ENCODE peak calls at places on chromosomes 12 and 14, in five cellular contexts. One of them, this sample, is unnamed.

GRCh38 chr14:78997811-78998210 is 827.6 kb downstream of the NRXN3 start:
- DNase-seq in GM12878: no peak
- DNase-seq in K562: no peak
- DNase-seq in IMR-90: peak; percentile 71
- DNase-seq in HepG2: no peak
- DNase-seq in this sample: peak; percentile 4

GRCh38 chr12:92529944-92530343 is 172.8 kb upstream of the PLEKHG7 start:
- DNase-seq in GM12878: no peak
- DNase-seq in K562: no peak
- DNase-seq in IMR-90: no peak
- DNase-seq in HepG2: no peak
- DNase-seq in this sample: no peak

GRCh38 chr12:111842556-111843396 is 748 bp downstream of the MAPKAPK5 start:
- DNase-seq in GM12878: no peak
- DNase-seq in K562: no peak
- DNase-seq in IMR-90: no peak
- DNase-seq in HepG2: peak; percentile 18
- DNase-seq in this sample: no peak

GRCh38 chr14:25111061-25111601 is 61.2 kb upstream of the STXBP6 start:
- DNase-seq in GM12878: no peak
- DNase-seq in K562: no peak
- DNase-seq in IMR-90: peak; percentile 98
- DNase-seq in HepG2: peak; percentile 56
- DNase-seq in this sample: no peak

GRCh38 chr12:123533672-123534643 is at the start of gene RILPL1:
- DNase-seq in GM12878: no peak
- DNase-seq in K562: peak; percentile 85
- DNase-seq in IMR-90: peak; percentile 32
- DNase-seq in HepG2: peak; percentile 58
- DNase-seq in this sample: peak; percentile 94

GRCh38 chr12:32583535-32583934 is 95.6 kb upstream of the DNM1L start:
- DNase-seq in GM12878: no peak
- DNase-seq in K562: no peak
- DNase-seq in IMR-90: peak; percentile 78
- DNase-seq in HepG2: no peak
- DNase-seq in this sample: no peak

GRCh38 chr12:118120579-118121363 is 15.2 kb upstream of the PEBP1 start:
- DNase-seq in GM12878: no peak
- DNase-seq in K562: peak; percentile 93
- DNase-seq in IMR-90: peak; percentile 61
- DNase-seq in HepG2: peak; percentile 91
- DNase-seq in this sample: peak; percentile 86

GRCh38 chr12:53174881-53175491 is 5.5 kb upstream of the ZNF740 start:
- DNase-seq in GM12878: no peak
- DNase-seq in K562: no peak
- DNase-seq in IMR-90: peak; percentile 42
- DNase-seq in HepG2: peak; percentile 94
- DNase-seq in this sample: no peak

GRCh38 chr14:75906680-75907280 is 75.0 kb downstream of the TGFB3 start:
- DNase-seq in GM12878: no peak
- DNase-seq in K562: peak; percentile 45
- DNase-seq in IMR-90: peak; percentile 70
- DNase-seq in HepG2: peak; percentile 36
- DNase-seq in this sample: peak; percentile 39

GRCh38 chr12:57093412-57094193 is 4.7 kb downstream of the NAB2 start:
- DNase-seq in GM12878: no peak
- DNase-seq in K562: peak; percentile 93
- DNase-seq in IMR-90: peak; percentile 90
- DNase-seq in HepG2: no peak
- DNase-seq in this sample: peak; percentile 89

GRCh38 chr12:109513977-109514376 is 36.5 kb downstream of the UBE3B start:
- DNase-seq in GM12878: no peak
- DNase-seq in K562: no peak
- DNase-seq in IMR-90: peak; percentile 11
- DNase-seq in HepG2: no peak
- DNase-seq in this sample: no peak

GRCh38 chr12:72723732-72724131 is 451.6 kb downstream of the TRHDE start:
- DNase-seq in GM12878: no peak
- DNase-seq in K562: no peak
- DNase-seq in IMR-90: no peak
- DNase-seq in HepG2: no peak
- DNase-seq in this sample: no peak

GRCh38 chr14:34222867-34223266 is 239.2 kb downstream of the SPTSSA start:
- DNase-seq in GM12878: no peak
- DNase-seq in K562: no peak
- DNase-seq in IMR-90: no peak
- DNase-seq in HepG2: no peak
- DNase-seq in this sample: peak; percentile 16

GRCh38 chr12:19794116-19794515 is 354.8 kb downstream of the AEBP2 start:
- DNase-seq in GM12878: no peak
- DNase-seq in K562: no peak
- DNase-seq in IMR-90: no peak
- DNase-seq in HepG2: no peak
- DNase-seq in this sample: no peak

GRCh38 chr14:26389646-26390508 is 208.0 kb downstream of the NOVA1 start:
- DNase-seq in GM12878: no peak
- DNase-seq in K562: no peak
- DNase-seq in IMR-90: peak; percentile 4
- DNase-seq in HepG2: no peak
- DNase-seq in this sample: no peak

GRCh38 chr12:39375206-39375808 is 67.6 kb downstream of the KIF21A start:
- DNase-seq in GM12878: no peak
- DNase-seq in K562: no peak
- DNase-seq in IMR-90: no peak
- DNase-seq in HepG2: peak; percentile 13
- DNase-seq in this sample: no peak

GRCh38 chr12:118980407-118981014 is 830 bp upstream of the SRRM4 start:
- DNase-seq in GM12878: no peak
- DNase-seq in K562: no peak
- DNase-seq in IMR-90: no peak
- DNase-seq in HepG2: no peak
- DNase-seq in this sample: peak; percentile 70

GRCh38 chr14:61130512-61131260 is 149.6 kb downstream of the SLC38A6 start:
- DNase-seq in GM12878: no peak
- DNase-seq in K562: no peak
- DNase-seq in IMR-90: no peak
- DNase-seq in HepG2: no peak
- DNase-seq in this sample: no peak

GRCh38 chr14:52987514-52987913 is 36.7 kb upstream of the FERMT2 start:
- DNase-seq in GM12878: no peak
- DNase-seq in K562: no peak
- DNase-seq in IMR-90: no peak
- DNase-seq in HepG2: no peak
- DNase-seq in this sample: peak; percentile 27

GRCh38 chr12:1838223-1838993 is 18.0 kb downstream of the LRTM2 start:
- DNase-seq in GM12878: no peak
- DNase-seq in K562: no peak
- DNase-seq in IMR-90: no peak
- DNase-seq in HepG2: no peak
- DNase-seq in this sample: peak; percentile 85

GRCh38 chr14:99179946-99180345 is 92.1 kb downstream of the BCL11B start:
- DNase-seq in GM12878: no peak
- DNase-seq in K562: no peak
- DNase-seq in IMR-90: no peak
- DNase-seq in HepG2: no peak
- DNase-seq in this sample: no peak

GRCh38 chr12:8465597-8465996 is 9.8 kb downstream of the CLEC6A start:
- DNase-seq in GM12878: no peak
- DNase-seq in K562: no peak
- DNase-seq in IMR-90: no peak
- DNase-seq in HepG2: no peak
- DNase-seq in this sample: no peak

GRCh38 chr14:68719634-68720384 is 73.1 kb downstream of the ZFP36L1 start:
- DNase-seq in GM12878: no peak
- DNase-seq in K562: peak; percentile 71
- DNase-seq in IMR-90: no peak
- DNase-seq in HepG2: no peak
- DNase-seq in this sample: no peak

DNA sequence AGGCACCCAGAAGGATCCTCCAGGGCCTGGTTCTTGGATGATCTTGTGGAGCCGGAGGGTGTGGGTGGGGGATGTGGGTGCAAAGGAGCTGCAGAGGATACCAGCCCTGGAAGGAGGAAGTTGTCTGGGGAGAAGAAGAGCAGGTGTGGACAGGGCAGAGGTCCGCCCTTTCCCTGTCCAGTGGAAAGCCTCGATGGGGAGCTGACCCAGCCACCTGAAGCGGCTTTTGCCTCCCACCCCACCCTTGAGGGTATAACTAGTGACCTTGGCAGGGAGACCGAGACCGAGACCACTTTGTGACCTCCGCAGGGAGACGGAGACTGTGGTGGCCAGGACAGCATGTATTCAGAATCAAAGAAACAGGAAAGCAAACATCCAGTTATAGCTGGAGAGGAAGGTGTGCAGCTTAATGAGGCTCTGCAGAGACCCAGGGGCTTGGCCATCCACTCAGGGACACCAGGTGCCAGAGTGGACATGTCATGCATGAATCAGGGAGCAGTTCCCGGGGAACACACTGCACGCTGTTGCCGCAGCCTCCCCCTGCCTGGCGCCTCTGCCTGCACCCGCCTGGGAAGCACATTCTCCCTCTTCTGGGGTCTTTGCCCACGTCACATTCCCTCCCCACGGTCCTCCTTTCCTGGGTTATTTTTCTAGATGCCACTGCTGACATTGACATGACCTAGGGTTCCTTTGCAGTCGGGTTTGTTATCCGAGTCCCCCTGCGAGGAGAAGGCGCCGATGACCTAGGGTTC is 87.7 kb downstream of the ADGRD1 start:
- DNase-seq in GM12878: no peak
- DNase-seq in K562: no peak
- DNase-seq in IMR-90: no peak
- DNase-seq in HepG2: no peak
- DNase-seq in this sample: no peak
- TF ChIP-seq MXI1 in GM12878: no peak
- TF ChIP-seq MXI1 in K562: no peak
- TF ChIP-seq MXI1 in IMR-90: no peak
- TF ChIP-seq MXI1 in HepG2: no peak
- TF ChIP-seq MXI1 in this sample: no peak

GRCh38 chr12:122411537-122411936 is 10.9 kb downstream of the CLIP1 start:
- DNase-seq in GM12878: no peak
- DNase-seq in K562: no peak
- DNase-seq in IMR-90: no peak
- DNase-seq in HepG2: no peak
- DNase-seq in this sample: no peak

GRCh38 chr12:122412851-122413433 is 9.5 kb downstream of the CLIP1 start:
- DNase-seq in GM12878: no peak
- DNase-seq in K562: no peak
- DNase-seq in IMR-90: no peak
- DNase-seq in HepG2: no peak
- DNase-seq in this sample: no peak

DNA sequence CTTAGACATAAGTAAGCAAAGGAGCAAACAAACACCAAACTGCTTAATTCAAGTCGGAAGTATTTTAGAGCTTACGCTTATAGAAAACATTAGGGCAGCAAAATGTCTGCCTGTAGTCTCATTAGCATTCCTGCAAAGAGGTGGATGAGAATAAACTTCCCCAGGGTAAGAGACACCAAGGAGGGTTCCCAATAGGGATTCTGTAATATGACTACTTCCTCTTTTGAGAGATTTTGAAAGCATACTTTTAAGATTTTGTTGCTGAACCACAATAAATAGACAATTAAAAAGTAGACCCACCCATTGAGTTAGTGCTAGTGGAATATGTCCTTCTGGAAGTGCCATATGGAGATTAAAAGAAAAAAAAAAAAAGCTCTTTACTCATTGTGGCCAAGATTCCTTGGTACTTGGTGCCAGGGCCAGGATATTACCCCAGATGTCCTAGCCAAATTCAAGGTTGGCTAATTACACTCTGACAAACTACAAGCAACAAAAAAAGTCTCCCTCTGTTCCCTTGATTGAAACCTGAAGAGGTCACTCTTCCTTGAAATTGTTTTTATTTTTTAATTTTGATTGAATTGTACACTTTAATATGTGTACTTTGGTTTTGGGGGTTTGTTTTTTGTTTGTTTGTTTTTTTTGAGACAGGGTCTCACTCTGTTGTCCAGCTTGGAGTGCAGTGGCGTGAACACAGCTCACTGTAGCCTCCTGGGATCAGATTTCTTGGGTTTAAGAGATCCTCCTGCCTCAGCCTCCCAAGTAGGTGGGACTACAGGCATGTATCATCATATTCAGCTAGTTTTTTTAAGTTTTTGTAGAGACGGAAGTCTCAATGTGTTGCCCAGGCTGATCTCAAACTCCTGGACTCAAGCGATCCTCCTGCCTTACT is 8.7 kb downstream of the CLIP1 start:
- DNase-seq in GM12878: no peak
- DNase-seq in K562: no peak
- DNase-seq in IMR-90: no peak
- DNase-seq in HepG2: no peak
- DNase-seq in this sample: no peak
- TF ChIP-seq MXI1 in GM12878: no peak
- TF ChIP-seq MXI1 in K562: no peak
- TF ChIP-seq MXI1 in IMR-90: no peak
- TF ChIP-seq MXI1 in HepG2: no peak
- TF ChIP-seq MXI1 in this sample: no peak

GRCh38 chr14:77062261-77062660 is 33.8 kb upstream of the IRF2BPL start:
- DNase-seq in GM12878: no peak
- DNase-seq in K562: no peak
- DNase-seq in IMR-90: no peak
- DNase-seq in HepG2: no peak
- DNase-seq in this sample: no peak

GRCh38 chr14:77061630-77062029 is 33.1 kb upstream of the IRF2BPL start:
- DNase-seq in GM12878: no peak
- DNase-seq in K562: no peak
- DNase-seq in IMR-90: no peak
- DNase-seq in HepG2: no peak
- DNase-seq in this sample: no peak

GRCh38 chr14:77065851-77066554 is 32.1 kb upstream of the CIPC start:
- DNase-seq in GM12878: no peak
- DNase-seq in K562: no peak
- DNase-seq in IMR-90: no peak
- DNase-seq in HepG2: no peak
- DNase-seq in this sample: no peak

GRCh38 chr14:77064535-77065178 is 33.4 kb upstream of the CIPC start:
- DNase-seq in GM12878: no peak
- DNase-seq in K562: no peak
- DNase-seq in IMR-90: no peak
- DNase-seq in HepG2: no peak
- DNase-seq in this sample: no peak

GRCh38 chr14:77063581-77064289 is 34.3 kb upstream of the CIPC start:
- DNase-seq in GM12878: no peak
- DNase-seq in K562: no peak
- DNase-seq in IMR-90: peak; percentile 83
- DNase-seq in HepG2: no peak
- DNase-seq in this sample: no peak
- TF ChIP-seq MXI1 in GM12878: no peak
- TF ChIP-seq MXI1 in K562: no peak
- TF ChIP-seq MXI1 in IMR-90: no peak
- TF ChIP-seq MXI1 in HepG2: no peak
- TF ChIP-seq MXI1 in this sample: no peak

DNA sequence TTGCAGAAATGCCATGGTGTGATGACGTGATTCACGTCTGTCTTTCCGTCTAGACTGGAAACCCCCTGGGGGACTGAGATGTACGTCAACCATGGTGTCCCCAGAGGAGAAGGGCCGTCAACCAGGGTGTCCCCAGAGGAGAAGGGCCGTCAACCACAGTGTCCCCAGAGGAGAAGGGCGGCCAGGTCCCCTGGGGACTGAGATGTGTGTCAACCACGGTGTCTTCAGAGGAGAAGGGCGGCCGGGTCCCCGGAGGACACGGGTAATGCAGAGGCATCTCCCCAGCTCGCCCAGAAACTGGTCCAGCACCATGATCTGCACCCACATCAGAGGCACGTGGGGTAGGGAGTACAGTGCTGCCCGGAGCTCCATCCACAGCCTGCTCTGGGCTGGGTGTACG is 30.6 kb upstream of the GALNT9 start:
- DNase-seq in GM12878: no peak
- DNase-seq in K562: no peak
- DNase-seq in IMR-90: no peak
- DNase-seq in HepG2: no peak
- DNase-seq in this sample: no peak
- TF ChIP-seq MXI1 in GM12878: no peak
- TF ChIP-seq MXI1 in K562: no peak
- TF ChIP-seq MXI1 in IMR-90: no peak
- TF ChIP-seq MXI1 in HepG2: no peak
- TF ChIP-seq MXI1 in this sample: no peak

This sample was measured in SK-N-SH.